ENCODE peak calls at places on chromosome 2, in six cellular contexts. One of them, this sample, is unnamed.

GRCh38 chr2:36967236-36967876 is 1.0 kb upstream of the STRN start:
- DNase-seq in K562: peak
- DNase-seq in A549: no peak
- DNase-seq in HepG2: peak
- DNase-seq in HL-60: no peak
- DNase-seq in GM12878: no peak
- DNase-seq in this sample: no peak

GRCh38 chr2:170819941-170820646 is 3.4 kb downstream of the GAD1 start:
- DNase-seq in K562: no peak
- DNase-seq in A549: no peak
- DNase-seq in HepG2: no peak
- DNase-seq in HL-60: no peak
- DNase-seq in GM12878: no peak
- DNase-seq in this sample: no peak

GRCh38 chr2:167052825-167053224 is 164.5 kb downstream of the XIRP2 start:
- DNase-seq in K562: no peak
- DNase-seq in A549: no peak
- DNase-seq in HepG2: no peak
- DNase-seq in HL-60: no peak
- DNase-seq in GM12878: no peak
- DNase-seq in this sample: no peak

GRCh38 chr2:11477994-11478393 is 12.0 kb upstream of the E2F6 start:
- DNase-seq in K562: peak
- DNase-seq in A549: peak
- DNase-seq in HepG2: peak
- DNase-seq in HL-60: peak
- DNase-seq in GM12878: no peak
- DNase-seq in this sample: peak

GRCh38 chr2:143177081-143177786 is 48.0 kb downstream of the ARHGAP15 start:
- DNase-seq in K562: no peak
- DNase-seq in A549: no peak
- DNase-seq in HepG2: no peak
- DNase-seq in HL-60: no peak
- DNase-seq in GM12878: peak
- DNase-seq in this sample: no peak

GRCh38 chr2:102251042-102251848 is 60.1 kb upstream of the IL1RL1 start:
- DNase-seq in K562: no peak
- DNase-seq in A549: peak
- DNase-seq in HepG2: peak
- DNase-seq in HL-60: peak
- DNase-seq in GM12878: no peak
- DNase-seq in this sample: no peak

GRCh38 chr2:146982393-146982846 is 862.4 kb upstream of the ACVR2A start:
- DNase-seq in K562: no peak
- DNase-seq in A549: no peak
- DNase-seq in HepG2: no peak
- DNase-seq in HL-60: no peak
- DNase-seq in GM12878: no peak
- DNase-seq in this sample: no peak

GRCh38 chr2:36564377-36564930 is 33.5 kb downstream of the FEZ2 start:
- DNase-seq in K562: no peak
- DNase-seq in A549: no peak
- DNase-seq in HepG2: no peak
- DNase-seq in HL-60: no peak
- DNase-seq in GM12878: no peak
- DNase-seq in this sample: no peak

GRCh38 chr2:42849311-42849710 is 56.9 kb upstream of the HAAO start:
- DNase-seq in K562: no peak
- DNase-seq in A549: no peak
- DNase-seq in HepG2: no peak
- DNase-seq in HL-60: no peak
- DNase-seq in GM12878: no peak
- DNase-seq in this sample: no peak

GRCh38 chr2:152890746-152891145 is 172.3 kb downstream of the ARL6IP6 start:
- DNase-seq in K562: no peak
- DNase-seq in A549: no peak
- DNase-seq in HepG2: no peak
- DNase-seq in HL-60: no peak
- DNase-seq in GM12878: no peak
- DNase-seq in this sample: no peak

GRCh38 chr2:60481257-60481656 is 72.2 kb downstream of the BCL11A start:
- DNase-seq in K562: no peak
- DNase-seq in A549: no peak
- DNase-seq in HepG2: no peak
- DNase-seq in HL-60: no peak
- DNase-seq in GM12878: no peak
- DNase-seq in this sample: no peak

GRCh38 chr2:157068225-157068624 is 189.3 kb upstream of the GALNT5 start:
- DNase-seq in K562: no peak
- DNase-seq in A549: no peak
- DNase-seq in HepG2: no peak
- DNase-seq in HL-60: no peak
- DNase-seq in GM12878: no peak
- DNase-seq in this sample: no peak

GRCh38 chr2:3784731-3785130 is 81.4 kb downstream of the DCDC2C start:
- DNase-seq in K562: no peak
- DNase-seq in A549: no peak
- DNase-seq in HepG2: no peak
- DNase-seq in HL-60: no peak
- DNase-seq in GM12878: no peak
- DNase-seq in this sample: no peak

GRCh38 chr2:119156105-119156890 is 2.3 kb downstream of the C1QL2 start:
- DNase-seq in K562: no peak
- DNase-seq in A549: no peak
- DNase-seq in HepG2: no peak
- DNase-seq in HL-60: no peak
- DNase-seq in GM12878: no peak
- DNase-seq in this sample: no peak

GRCh38 chr2:58521803-58522602 is 280.9 kb upstream of the FANCL start:
- DNase-seq in K562: no peak
- DNase-seq in A549: no peak
- DNase-seq in HepG2: no peak
- DNase-seq in HL-60: no peak
- DNase-seq in GM12878: no peak
- DNase-seq in this sample: no peak

GRCh38 chr2:45014016-45014702 is 4.9 kb upstream of the SIX2 start:
- DNase-seq in K562: no peak
- DNase-seq in A549: peak
- DNase-seq in HepG2: no peak
- DNase-seq in HL-60: no peak
- DNase-seq in GM12878: no peak
- DNase-seq in this sample: no peak

GRCh38 chr2:227933891-227934290 is 62.5 kb downstream of the DAW1 start:
- DNase-seq in K562: no peak
- DNase-seq in A549: no peak
- DNase-seq in HepG2: no peak
- DNase-seq in HL-60: no peak
- DNase-seq in GM12878: no peak
- DNase-seq in this sample: no peak

GRCh38 chr2:172609488-172609887 is 53.6 kb downstream of the PDK1 start:
- DNase-seq in K562: no peak
- DNase-seq in A549: no peak
- DNase-seq in HepG2: no peak
- DNase-seq in HL-60: no peak
- DNase-seq in GM12878: no peak
- DNase-seq in this sample: no peak

GRCh38 chr2:43057742-43058706 is 168.4 kb downstream of the ZFP36L2 start:
- DNase-seq in K562: no peak
- DNase-seq in A549: no peak
- DNase-seq in HepG2: no peak
- DNase-seq in HL-60: no peak
- DNase-seq in GM12878: no peak
- DNase-seq in this sample: no peak

GRCh38 chr2:177808984-177809809 is 263.4 kb downstream of the PDE11A start:
- DNase-seq in K562: no peak
- DNase-seq in A549: no peak
- DNase-seq in HepG2: no peak
- DNase-seq in HL-60: no peak
- DNase-seq in GM12878: no peak
- DNase-seq in this sample: no peak

GRCh38 chr2:97785818-97786217 is 72.4 kb downstream of the ZAP70 start:
- DNase-seq in K562: no peak
- DNase-seq in A549: no peak
- DNase-seq in HepG2: no peak
- DNase-seq in HL-60: no peak
- DNase-seq in GM12878: no peak
- DNase-seq in this sample: no peak

GRCh38 chr2:59713577-59713976 is 839.9 kb downstream of the BCL11A start:
- DNase-seq in K562: no peak
- DNase-seq in A549: no peak
- DNase-seq in HepG2: no peak
- DNase-seq in HL-60: no peak
- DNase-seq in GM12878: no peak
- DNase-seq in this sample: no peak

DNA sequence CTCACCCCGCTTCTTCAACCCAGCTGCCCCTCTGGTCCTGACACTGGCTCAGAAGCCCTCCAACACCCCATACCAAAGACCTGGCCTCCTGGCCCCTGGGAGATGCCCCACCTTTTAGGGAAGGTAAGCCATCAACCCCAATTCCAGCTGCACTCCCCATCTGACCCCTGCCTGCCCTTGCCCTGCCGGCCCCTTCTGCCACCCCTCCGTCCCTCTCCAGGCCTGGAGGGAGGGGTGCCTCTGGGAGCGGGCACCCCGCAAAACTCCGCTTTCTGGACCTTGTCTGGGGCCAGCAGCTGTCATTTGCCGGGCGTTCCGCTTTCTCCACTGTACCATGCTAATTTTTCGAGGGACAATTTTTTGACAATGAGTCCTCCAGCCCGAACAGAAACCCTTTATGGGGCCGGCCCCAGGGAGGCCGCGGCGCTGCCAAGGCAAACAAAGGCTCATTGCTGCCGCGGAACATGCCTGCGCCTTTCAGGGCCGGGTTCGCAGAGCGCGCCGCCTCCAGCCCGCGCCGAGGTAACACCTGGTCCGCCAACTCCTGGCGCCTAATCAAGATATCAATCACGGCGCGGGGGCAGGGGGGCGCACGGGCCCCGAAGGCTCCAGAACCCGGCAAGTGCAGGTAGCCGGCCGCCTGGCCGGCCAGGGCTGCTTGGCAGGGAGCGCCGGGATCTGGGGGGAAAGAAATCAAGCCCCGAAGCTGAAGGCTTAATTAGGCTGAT is 96.0 kb downstream of the INHBB start:
- DNase-seq in K562: no peak
- DNase-seq in A549: no peak
- DNase-seq in HepG2: peak
- DNase-seq in HL-60: no peak
- DNase-seq in GM12878: no peak
- DNase-seq in this sample: no peak
- TF ChIP-seq REST in K562: no peak
- TF ChIP-seq REST in A549: no peak
- TF ChIP-seq REST in HepG2: no peak
- TF ChIP-seq REST in HL-60: no peak
- TF ChIP-seq REST in GM12878: no peak
- TF ChIP-seq REST in this sample: no peak

GRCh38 chr2:198100323-198100722 is 295.9 kb downstream of the PLCL1 start:
- DNase-seq in K562: no peak
- DNase-seq in A549: no peak
- DNase-seq in HepG2: no peak
- DNase-seq in HL-60: no peak
- DNase-seq in GM12878: no peak
- DNase-seq in this sample: no peak

GRCh38 chr2:198106621-198107020 is 302.2 kb downstream of the PLCL1 start:
- DNase-seq in K562: no peak
- DNase-seq in A549: no peak
- DNase-seq in HepG2: no peak
- DNase-seq in HL-60: peak
- DNase-seq in GM12878: no peak
- DNase-seq in this sample: no peak

GRCh38 chr2:198102120-198102519 is 297.7 kb downstream of the PLCL1 start:
- DNase-seq in K562: no peak
- DNase-seq in A549: no peak
- DNase-seq in HepG2: no peak
- DNase-seq in HL-60: no peak
- DNase-seq in GM12878: no peak
- DNase-seq in this sample: no peak

GRCh38 chr2:198101688-198102087 is 297.3 kb downstream of the PLCL1 start:
- DNase-seq in K562: no peak
- DNase-seq in A549: no peak
- DNase-seq in HepG2: no peak
- DNase-seq in HL-60: no peak
- DNase-seq in GM12878: no peak
- DNase-seq in this sample: no peak

GRCh38 chr2:198102841-198103240 is 298.4 kb downstream of the PLCL1 start:
- DNase-seq in K562: no peak
- DNase-seq in A549: no peak
- DNase-seq in HepG2: no peak
- DNase-seq in HL-60: no peak
- DNase-seq in GM12878: no peak
- DNase-seq in this sample: no peak
- TF ChIP-seq REST in K562: no peak
- TF ChIP-seq REST in A549: no peak
- TF ChIP-seq REST in HepG2: no peak
- TF ChIP-seq REST in HL-60: no peak
- TF ChIP-seq REST in GM12878: no peak
- TF ChIP-seq REST in this sample: no peak

DNA sequence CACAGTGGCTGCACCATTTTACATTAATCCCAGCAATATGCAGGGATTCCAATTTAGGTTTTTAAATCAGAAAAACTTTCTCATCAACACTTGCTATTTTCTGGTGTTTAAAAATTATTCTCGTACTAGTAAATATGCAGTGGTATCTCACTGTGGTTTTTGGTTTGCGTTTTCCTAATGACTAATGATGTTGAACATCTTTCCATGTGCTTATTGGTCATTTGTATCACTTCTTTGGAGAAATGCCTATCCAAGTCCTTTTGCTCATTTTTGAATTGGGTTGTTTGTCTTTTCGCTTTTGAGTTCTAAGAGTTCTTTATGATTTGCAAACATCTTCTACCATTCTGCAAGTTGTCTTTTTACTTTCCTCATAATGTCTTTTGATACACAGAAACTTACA is 62.1 kb upstream of the TCF7L1 start:
- DNase-seq in K562: no peak
- DNase-seq in A549: no peak
- DNase-seq in HepG2: no peak
- DNase-seq in HL-60: no peak
- DNase-seq in GM12878: no peak
- DNase-seq in this sample: no peak
- TF ChIP-seq REST in K562: no peak
- TF ChIP-seq REST in A549: no peak
- TF ChIP-seq REST in HepG2: no peak
- TF ChIP-seq REST in HL-60: no peak
- TF ChIP-seq REST in GM12878: no peak
- TF ChIP-seq REST in this sample: no peak

DNA sequence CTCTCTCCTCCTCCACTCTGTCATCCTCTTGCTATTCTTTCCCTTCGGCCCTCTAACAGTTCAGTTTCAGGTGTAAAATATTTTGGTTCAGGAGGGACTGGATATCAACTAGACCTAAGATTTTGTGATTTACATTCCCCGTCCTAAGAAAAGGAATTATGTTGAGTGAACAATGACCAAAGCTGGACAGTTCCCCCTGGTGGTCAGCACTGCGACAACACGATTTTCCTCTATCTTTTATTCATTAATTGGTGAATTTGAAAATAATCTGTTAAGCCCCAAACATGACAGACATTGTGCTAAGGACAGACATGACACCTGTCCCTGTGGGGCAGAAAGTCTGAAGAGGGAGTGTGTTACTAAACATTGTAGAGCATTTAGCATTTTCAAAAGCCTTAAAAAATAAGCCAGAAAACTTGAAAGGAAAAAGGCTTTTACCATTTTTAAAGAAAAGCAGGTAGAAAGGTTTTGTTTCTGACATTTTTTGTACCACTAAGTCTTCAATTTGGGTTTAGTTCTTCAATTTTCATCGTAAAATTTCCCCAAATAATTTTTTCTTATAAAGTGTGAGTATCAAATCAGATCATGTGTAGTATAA is 28.4 kb upstream of the GTF2A1L start:
- DNase-seq in K562: peak
- DNase-seq in A549: peak
- DNase-seq in HepG2: peak
- DNase-seq in HL-60: no peak
- DNase-seq in GM12878: no peak
- DNase-seq in this sample: peak
- TF ChIP-seq REST in K562: no peak
- TF ChIP-seq REST in A549: no peak
- TF ChIP-seq REST in HepG2: no peak
- TF ChIP-seq REST in HL-60: no peak
- TF ChIP-seq REST in GM12878: no peak
- TF ChIP-seq REST in this sample: no peak